ENCODE peak calls at places on chromosomes 6 and 20, in eight cellular contexts. V is NCI-H1105 treated with DMSO at 0.1 percent for 48 hours; H is naive thymus-derived CD8-positive, alpha-beta T cell; K is SK-N-MC; E is M059J; W is activated T-cell treated with anti-CD3 and anti-CD28 coated beads for 24 hours; Z is NCI-H774; L is A673. Y is an unnamed sample.

GRCh38 chr20:58755062-58755697 is 62.6 kb downstream of the NPEPL1 start:
- DNase-seq in V (no peak), H (no peak), K (no peak), E (no peak), W (no peak), Z (no peak), L (no peak), Y (no peak)

GRCh38 chr20:17612975-17613327 is 43.1 kb downstream of the DSTN start:
- DNase-seq in V (no peak), H (no peak), K (no peak), E (peak; percentile 26), W (no peak), Z (no peak), L (no peak), Y (no peak)

GRCh38 chr6:84645563-84646266 is 118.7 kb downstream of the TBX18 start:
- DNase-seq in V (no peak), H (no peak), K (no peak), E (peak; percentile 82), W (no peak), Z (no peak), L (no peak), Y (no peak)

GRCh38 chr20:47740225-47741184 is 44.8 kb downstream of the SULF2 start:
- DNase-seq in V (peak; percentile 52), H (no peak), K (no peak), E (no peak), W (no peak), Z (no peak), L (peak; percentile 45), Y (peak; percentile 35)

GRCh38 chr6:26195924-26196845 is 109.0 kb downstream of the HFE start:
- DNase-seq in V (no peak), H (peak; percentile 26), K (no peak), E (peak; percentile 69), W (no peak), Z (no peak), L (peak; percentile 52), Y (peak; percentile 48)

GRCh38 chr20:63544958-63545516 is 2.5 kb downstream of the SRMS start:
- DNase-seq in V (no peak), H (no peak), K (no peak), E (peak; percentile 74), W (no peak), Z (no peak), L (no peak), Y (no peak)

GRCh38 chr6:37665309-37665708 is 32.4 kb downstream of the MDGA1 start:
- DNase-seq in V (no peak), H (no peak), K (no peak), E (no peak), W (no peak), Z (no peak), L (no peak), Y (peak; percentile 61)

GRCh38 chr6:154447929-154448328 is 62.6 kb downstream of the CNKSR3 start:
- DNase-seq in V (peak; percentile 90), H (no peak), K (no peak), E (peak; percentile 70), W (no peak), Z (peak; percentile 70), L (peak; percentile 59), Y (peak; percentile 77)